ENCODE peak calls at places on chromosomes 11 and 22, in seven cellular contexts. E is activated T-cell treated with anti-CD3 and anti-CD28 coated beads, Interleukin-2, amount 50 U/mL, for 4 hours; Y is body of pancreas; Q is RPMI7951; T is fibroblast of pulmonary artery; U is activated T-helper 9 cell treated with anti-CD3 and anti-CD28 coated beads, Interleukin-2, amount 50 U/mL, for 16 hours; G is hepatic stellate cell. O is an unnamed sample.

GRCh38 chr11:19218801-19219460 is 17.1 kb upstream of the CSRP3 start:
- DNase-seq in Q (no peak), T (peak; percentile 17), E (no peak), U (no peak), G (no peak), Y (no peak), O (no peak)

GRCh38 chr22:16717699-16718558 is 107.3 kb downstream of the XKR3 start:
- DNase-seq in E (no peak), G (no peak), T (no peak), U (no peak), Q (no peak), Y (no peak), O (no peak)

GRCh38 chr11:17734418-17734911 is at the start of gene KCNC1:
- DNase-seq in Y (peak; percentile 38), Q (peak; percentile 19), U (no peak), E (no peak), G (peak; percentile 57), T (peak; percentile 33), O (peak; percentile 78)

GRCh38 chr22:37519268-37520195 is at the start of gene CARD10:
- DNase-seq in E (no peak), G (no peak), U (no peak), Y (peak; percentile 68), Q (peak; percentile 41), T (no peak), O (peak; percentile 74)

GRCh38 chr11:102279641-102280170 is 37.6 kb upstream of the BIRC3 start:
- DNase-seq in G (no peak), E (no peak), U (no peak), Y (no peak), T (peak; percentile 64), Q (peak; percentile 73), O (peak; percentile 50)

GRCh38 chr11:12281571-12282478 is 95.5 kb upstream of the PARVA start:
- DNase-seq in E (peak; percentile 80), G (peak; percentile 89), U (peak; percentile 68), Y (peak; percentile 90), Q (peak; percentile 70), T (peak; percentile 88), O (peak; percentile 90)

GRCh38 chr22:36828815-36829214 is 12.0 kb upstream of the PVALB start:
- DNase-seq in E (no peak), G (no peak), Y (no peak), Q (no peak), T (no peak), U (no peak), O (no peak)

GRCh38 chr11:78730267-78730824 is 155.7 kb upstream of the NARS2 start:
- DNase-seq in U (no peak), T (no peak), Q (peak; percentile 24), G (no peak), Y (no peak), E (no peak), O (no peak)

GRCh38 chr11:129308241-129308865 is 67.3 kb upstream of the BARX2 start:
- DNase-seq in Y (no peak), E (no peak), G (no peak), Q (no peak), T (no peak), U (no peak), O (no peak)

GRCh38 chr11:66743271-66743968 is 14.4 kb upstream of the SPTBN2 start:
- DNase-seq in G (no peak), Y (peak; percentile 70), U (no peak), T (no peak), E (no peak), Q (no peak), O (no peak)

GRCh38 chr11:114719562-114719961 is 41.2 kb downstream of the NXPE2 start:
- DNase-seq in E (no peak), U (no peak), Q (no peak), G (no peak), T (no peak), Y (no peak), O (no peak)

GRCh38 chr11:115290479-115291390 is 213.5 kb downstream of the CADM1 start:
- DNase-seq in E (no peak), Y (no peak), G (no peak), U (no peak), T (no peak), Q (no peak), O (no peak)

GRCh38 chr22:44049369-44050231 is 25.5 kb downstream of the PARVB start:
- DNase-seq in U (no peak), Q (no peak), E (no peak), T (no peak), G (no peak), Y (no peak), O (no peak)

GRCh38 chr22:38414009-38414395 is 41.0 kb downstream of the KCNJ4 start:
- DNase-seq in Y (no peak), G (no peak), E (no peak), T (no peak), Q (no peak), U (no peak), O (no peak)

GRCh38 chr11:119367661-119368120 is 13.8 kb downstream of the USP2 start:
- DNase-seq in Q (no peak), Y (no peak), G (no peak), U (no peak), T (no peak), E (no peak), O (peak; percentile 67)

GRCh38 chr11:33867996-33868645 is 23.8 kb downstream of the LMO2 start:
- DNase-seq in G (no peak), Q (no peak), E (no peak), U (no peak), T (no peak), Y (no peak), O (no peak)

GRCh38 chr11:64503354-64503753 is 87.7 kb upstream of the SLC22A12 start:
- DNase-seq in G (no peak), U (no peak), Y (no peak), E (no peak), Q (no peak), T (no peak), O (peak; percentile 21)

GRCh38 chr11:72511393-72512047 is 77.2 kb upstream of the CLPB start:
- DNase-seq in G (no peak), E (no peak), Y (no peak), T (peak; percentile 69), Q (no peak), U (no peak), O (no peak)

GRCh38 chr11:22846726-22847125 is 13.5 kb downstream of the CCDC179 start:
- DNase-seq in G (no peak), E (no peak), Q (no peak), Y (no peak), U (no peak), T (no peak), O (no peak)

GRCh38 chr11:96161271-96162089 is 181.5 kb downstream of the MAML2 start:
- DNase-seq in T (peak; percentile 70), Y (no peak), E (no peak), G (peak; percentile 51), U (no peak), Q (no peak), O (peak; percentile 34)

GRCh38 chr11:19879309-19880087 is 166.9 kb downstream of the NAV2 start:
- DNase-seq in T (no peak), G (no peak), Y (no peak), U (no peak), E (no peak), Q (no peak), O (no peak)

GRCh38 chr11:86949995-86950993 is 4.9 kb downstream of the FZD4 start:
- DNase-seq in T (no peak), G (no peak), E (no peak), Q (no peak), U (no peak), Y (no peak), O (no peak)

GRCh38 chr11:23539556-23539955 is 679.3 kb upstream of the CCDC179 start:
- DNase-seq in G (no peak), E (no peak), U (no peak), T (peak; percentile 1), Y (no peak), Q (no peak), O (no peak)

GRCh38 chr11:126359431-126360048 is 4.1 kb downstream of the ST3GAL4 start:
- DNase-seq in T (peak; percentile 56), U (no peak), Q (peak; percentile 95), Y (peak; percentile 29), E (no peak), G (no peak), O (peak; percentile 73)

O was measured in hepatocyte.